ENCODE peak calls at places on chromosomes 12 and 14, in eight cellular contexts. W is OCI-LY7, E is Panc1, X is breast epithelium, B is heart left ventricle, O is upper lobe of right lung, Y is cardiac muscle cell, A is NT2/D1. U is an unnamed sample.
A peak's percentile ranks its signal among the peaks of the same experiment; 100 is the strongest.

GRCh38 chr12:124273630-124274029 is 21.3 kb upstream of the RFLNA start:
- DNase-seq in A (peak; percentile 56), B (no peak), X (no peak), E (no peak), O (no peak), W (peak; percentile 22), Y (peak; percentile 33), U (no peak)

GRCh38 chr14:75234173-75234855 is 44.3 kb upstream of the FOS start:
- DNase-seq in A (no peak), E (no peak), B (peak; percentile 79), O (peak; percentile 73), Y (no peak), X (no peak), W (no peak), U (no peak)

GRCh38 chr12:100404769-100405407 is 48.0 kb downstream of the SLC17A8 start:
- DNase-seq in E (peak; percentile 10), B (no peak), O (no peak), W (peak; percentile 69), X (no peak), Y (peak; percentile 81), A (peak; percentile 79), U (peak; percentile 3)

GRCh38 chr12:38921025-38921677 is 15.8 kb upstream of the CPNE8 start:
- DNase-seq in W (peak; percentile 43), B (no peak), A (peak; percentile 66), O (no peak), E (peak; percentile 54), Y (peak; percentile 69), X (peak; percentile 31), U (no peak)

GRCh38 chr14:92706386-92706785 is 42.0 kb downstream of the LGMN start:
- DNase-seq in X (no peak), Y (no peak), E (no peak), A (no peak), B (no peak), W (no peak), O (no peak), U (no peak)

GRCh38 chr12:101933866-101934514 is 56.6 kb downstream of the DRAM1 start:
- DNase-seq in O (no peak), X (no peak), Y (no peak), A (no peak), W (no peak), E (no peak), B (no peak), U (no peak)

GRCh38 chr12:57483466-57483865 is 3.8 kb upstream of the ARHGAP9 start:
- DNase-seq in Y (no peak), B (no peak), A (no peak), O (no peak), X (no peak), W (peak; percentile 49), E (no peak), U (no peak)

GRCh38 chr14:94036328-94037167 is 10.4 kb downstream of the OTUB2 start:
- DNase-seq in B (peak; percentile 77), E (peak; percentile 62), W (peak; percentile 79), Y (peak; percentile 84), X (peak; percentile 30), A (peak; percentile 55), O (peak; percentile 75), U (peak; percentile 55)

GRCh38 chr12:109466821-109467220 is 10.3 kb downstream of the KCTD10 start:
- DNase-seq in E (no peak), A (no peak), W (no peak), Y (no peak), X (no peak), B (no peak), O (no peak), U (no peak)

GRCh38 chr14:80212025-80212402 is 710 bp upstream of the DIO2 start:
- DNase-seq in E (no peak), B (no peak), X (no peak), A (peak; percentile 32), W (no peak), Y (peak; percentile 4), O (no peak), U (no peak)

DNA sequence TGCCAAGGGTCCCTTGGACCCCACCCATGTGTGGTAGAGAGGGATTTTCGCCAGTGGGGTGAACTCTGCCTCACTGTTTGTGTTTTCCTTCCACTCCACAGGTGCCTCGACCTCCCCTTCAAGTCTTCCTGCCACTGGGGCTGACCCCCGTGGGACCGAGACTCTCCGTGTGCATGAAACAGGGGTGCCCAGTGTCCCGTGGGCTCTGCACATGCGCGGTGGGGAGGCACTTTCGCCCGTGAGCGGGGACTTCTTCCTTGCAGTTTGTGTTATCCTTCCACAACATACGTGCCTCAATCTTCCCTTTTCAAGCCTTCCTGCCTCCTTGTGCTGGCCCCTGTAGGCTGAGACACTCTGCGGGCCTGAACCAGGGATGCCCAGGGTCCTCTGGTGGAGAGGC is 362.4 kb downstream of the ALG10 start:
- DNase-seq in B (no peak), A (no peak), O (no peak), X (no peak), W (no peak), E (no peak), Y (no peak), U (no peak)
- H3K9me3 ChIP-seq in B (peaks cover 39% of the 10 kb centered on the region), A (no peaks in the 10 kb centered on the region), O (no peaks in the 10 kb centered on the region), X (peaks cover 89% of the 10 kb centered on the region), W (peaks cover 6% of the 10 kb centered on the region), E (no peaks in the 10 kb centered on the region), Y (no peaks in the 10 kb centered on the region), U (no peaks in the 10 kb centered on the region)

GRCh38 chr14:104341532-104342434 is 203.4 kb downstream of the KIF26A start:
- DNase-seq in E (no peak), X (no peak), A (peak; percentile 83), Y (peak; percentile 74), B (peak; percentile 77), O (peak; percentile 71), W (peak; percentile 44), U (peak; percentile 5)
- H3K4me3 ChIP-seq in E (no peak overlapping the region), X (no peak overlapping the region), A (peak overlapping the region; percentile 44), Y (no peak overlapping the region), B (no peak overlapping the region), O (no peak overlapping the region), W (no peak overlapping the region), U (no peak overlapping the region)

DNA sequence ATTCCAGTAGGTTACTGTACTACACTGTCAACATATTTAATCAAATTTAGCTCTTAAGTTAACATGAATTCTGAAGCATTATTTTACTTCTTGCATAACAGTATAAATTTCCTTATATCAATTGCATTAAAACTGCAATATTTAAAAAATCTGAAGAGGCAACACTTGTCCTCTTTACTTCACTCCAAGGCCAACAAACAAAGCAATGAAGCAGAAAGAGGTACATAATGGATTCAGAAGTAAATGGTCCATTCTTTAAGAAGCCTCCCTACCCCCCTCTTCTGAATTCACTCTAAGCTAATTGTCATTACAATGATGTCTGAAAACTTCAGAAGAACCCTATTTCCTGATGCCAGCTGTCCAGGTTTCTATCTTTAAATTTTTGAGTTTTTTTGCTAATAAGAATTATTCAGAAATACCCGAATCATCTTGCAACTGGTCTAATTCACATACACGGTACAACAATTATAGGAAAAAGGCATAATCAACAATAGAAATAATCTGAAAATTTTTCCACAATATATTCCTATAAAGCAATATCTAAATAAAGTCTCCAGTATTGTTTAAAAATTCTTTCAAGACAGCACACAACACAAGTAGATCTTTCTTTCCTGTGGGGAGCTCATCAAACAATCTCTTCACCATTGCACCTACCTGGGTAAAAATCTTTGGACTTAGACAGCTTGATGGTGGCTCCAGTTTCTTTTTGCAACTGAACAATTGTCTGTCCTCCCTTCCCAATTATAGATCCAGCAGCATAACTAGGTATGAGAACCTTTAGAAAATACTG is 2.9 kb downstream of the NOVA1 start:
- DNase-seq in B (no peak), X (no peak), E (no peak), A (no peak), Y (no peak), W (no peak), O (no peak), U (no peak)
- H3K9me3 ChIP-seq in B (no peaks in the 10 kb centered on the region), X (no peaks in the 10 kb centered on the region), E (no peaks in the 10 kb centered on the region), A (no peaks in the 10 kb centered on the region), Y (no peaks in the 10 kb centered on the region), W (no peaks in the 10 kb centered on the region), O (no peaks in the 10 kb centered on the region), U (no peaks in the 10 kb centered on the region)

GRCh38 chr12:53764630-53765029 is 12.9 kb upstream of the CISTR start:
- DNase-seq in W (no peak), X (no peak), E (no peak), A (no peak), B (no peak), O (no peak), Y (no peak), U (no peak)
- H3K4me3 ChIP-seq in W (no peak overlapping the region), X (no peak overlapping the region), E (no peak overlapping the region), A (no peak overlapping the region), B (no peak overlapping the region), O (no peak overlapping the region), Y (no peak overlapping the region), U (no peak overlapping the region)

U was measured in effector memory CD4-positive, alpha-beta T cell.